ENCODE peak calls at places on chromosome 2, in eight cellular contexts. N is MM.1S, R is bronchial epithelial cell, L is AG09309, A is OCI-LY7, U is SJSA1, C is right lobe of liver, J is neuronal stem cell. V is an unnamed sample.

GRCh38 chr2:202418511-202418910 is 42.4 kb downstream of the BMPR2 start:
- DNase-seq in J (no peak), A (no peak), N (no peak), C (no peak), U (no peak), L (no peak), R (no peak), V (no peak)

GRCh38 chr2:167140330-167140729 is 252.1 kb downstream of the XIRP2 start:
- DNase-seq in A (no peak), U (no peak), C (no peak), J (no peak), L (no peak), N (no peak), R (no peak), V (no peak)

GRCh38 chr2:17303054-17303453 is 215.2 kb downstream of the RAD51AP2 start:
- DNase-seq in U (peak), R (peak), A (no peak), L (no peak), C (no peak), N (peak), J (no peak), V (peak)

GRCh38 chr2:23531280-23531679 is 146.3 kb downstream of the KLHL29 start:
- DNase-seq in L (no peak), N (no peak), A (no peak), C (no peak), U (no peak), R (no peak), J (no peak), V (no peak)

GRCh38 chr2:231472816-231473215 is 8.5 kb upstream of the NCL start:
- DNase-seq in A (no peak), L (no peak), J (no peak), N (no peak), C (no peak), U (no peak), R (no peak), V (no peak)

GRCh38 chr2:151299940-151300539 is 10.6 kb upstream of the NMI start:
- DNase-seq in L (no peak), R (no peak), A (no peak), C (no peak), N (no peak), U (no peak), J (no peak), V (no peak)

GRCh38 chr2:11012131-11012693 is 100.5 kb downstream of the KCNF1 start:
- DNase-seq in J (no peak), C (peak), R (no peak), U (no peak), L (no peak), N (no peak), A (no peak), V (no peak)

GRCh38 chr2:45115181-45115580 is 105.9 kb upstream of the SIX2 start:
- DNase-seq in N (no peak), R (no peak), L (no peak), C (no peak), U (no peak), A (no peak), J (no peak), V (no peak)

GRCh38 chr2:171630812-171631626 is 56.2 kb upstream of the DYNC1I2 start:
- DNase-seq in A (peak), N (no peak), J (no peak), R (no peak), L (no peak), U (no peak), C (no peak), V (peak)

GRCh38 chr2:763766-764525 is 86.7 kb upstream of the TMEM18 start:
- DNase-seq in U (peak), A (no peak), L (peak), N (no peak), C (no peak), J (no peak), R (no peak), V (no peak)

GRCh38 chr2:82260521-82260920 is 1956.0 kb upstream of the LRRTM1 start:
- DNase-seq in C (no peak), U (no peak), J (no peak), R (no peak), A (no peak), L (no peak), N (no peak), V (no peak)

GRCh38 chr2:145036421-145036901 is 516.5 kb upstream of the ZEB2 start:
- DNase-seq in R (no peak), C (no peak), A (no peak), U (no peak), N (no peak), L (peak), J (no peak), V (no peak)

GRCh38 chr2:216044883-216045499 is 31.6 kb upstream of the MREG start:
- DNase-seq in N (no peak), U (no peak), C (no peak), A (no peak), J (no peak), L (no peak), R (no peak), V (no peak)

GRCh38 chr2:109736177-109736827 is 57.8 kb upstream of the RGPD5 start:
- DNase-seq in J (peak), L (no peak), A (peak), U (peak), C (peak), N (peak), R (peak), V (peak)

GRCh38 chr2:74893332-74893731 is 59.4 kb downstream of the HK2 start:
- DNase-seq in L (peak), R (peak), C (no peak), J (no peak), N (no peak), U (peak), A (no peak), V (no peak)

GRCh38 chr2:148667114-148667513 is 22.6 kb downstream of the EPC2 start:
- DNase-seq in R (no peak), L (no peak), C (no peak), A (no peak), U (no peak), N (no peak), J (no peak), V (no peak)

DNA sequence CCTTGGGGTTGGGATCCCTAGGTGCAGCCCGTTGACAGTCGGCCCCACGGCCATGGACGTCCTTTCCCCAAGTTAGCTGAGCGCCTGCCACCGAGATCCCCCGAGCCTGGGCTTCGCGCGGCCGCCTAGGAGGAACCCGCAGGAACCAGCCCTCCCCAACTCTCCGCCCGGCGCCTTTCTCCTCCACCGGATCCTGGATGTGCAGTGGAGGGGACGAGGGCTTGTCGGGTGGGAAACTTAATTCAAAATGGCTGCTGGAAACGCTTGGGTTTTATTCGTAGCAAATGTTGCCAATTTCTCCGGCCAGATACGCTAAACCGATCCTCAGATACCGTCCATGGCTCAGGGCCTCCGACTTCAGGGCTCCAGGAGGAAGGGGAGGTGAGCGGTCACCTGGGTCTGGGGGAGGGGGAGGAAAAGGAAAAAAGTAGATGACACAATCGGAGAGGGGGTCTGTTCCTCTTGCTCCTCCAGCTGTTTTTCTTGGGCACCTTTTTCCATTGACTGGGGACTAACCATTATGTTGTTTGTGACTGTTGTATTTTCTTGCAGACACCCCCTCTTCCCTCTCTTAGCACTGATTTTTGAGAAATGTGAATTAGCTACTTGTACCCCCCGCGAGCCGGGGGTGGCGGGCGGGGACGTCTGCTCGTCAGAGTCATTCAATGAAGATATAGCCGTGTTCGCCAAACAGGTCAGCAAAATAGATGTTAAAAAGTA is 4.5 kb downstream of the MEIS1 start:
- DNase-seq in U (no peak), C (no peak), L (no peak), N (no peak), A (no peak), J (no peak), R (no peak), V (no peak)
- H3K4me3 ChIP-seq in U (no peak), C (peak), L (peak), N (peak), A (no peak), J (peak), R (peak), V (no peak)

GRCh38 chr2:62939735-62940491 is 110.7 kb upstream of the OTX1 start:
- DNase-seq in C (no peak), R (peak), L (peak), A (no peak), N (no peak), J (no peak), U (no peak), V (no peak)
- H3K4me3 ChIP-seq in C (no peak), R (no peak), L (no peak), A (no peak), N (no peak), J (no peak), U (no peak), V (no peak)

GRCh38 chr2:233213011-233213410 is 38.5 kb upstream of the ATG16L1 start:
- DNase-seq in A (no peak), R (peak), L (no peak), J (no peak), N (no peak), U (no peak), C (no peak), V (no peak)

GRCh38 chr2:233209978-233210680 is 41.3 kb upstream of the ATG16L1 start:
- DNase-seq in J (no peak), A (no peak), N (no peak), R (peak), C (no peak), U (no peak), L (no peak), V (no peak)

GRCh38 chr2:233217892-233218377 is 33.5 kb upstream of the ATG16L1 start:
- DNase-seq in C (no peak), J (no peak), L (no peak), A (no peak), R (no peak), U (no peak), N (no peak), V (no peak)

GRCh38 chr2:233210843-233211600 is 40.5 kb upstream of the ATG16L1 start:
- DNase-seq in N (no peak), A (no peak), J (no peak), U (peak), R (peak), L (peak), C (no peak), V (no peak)

DNA sequence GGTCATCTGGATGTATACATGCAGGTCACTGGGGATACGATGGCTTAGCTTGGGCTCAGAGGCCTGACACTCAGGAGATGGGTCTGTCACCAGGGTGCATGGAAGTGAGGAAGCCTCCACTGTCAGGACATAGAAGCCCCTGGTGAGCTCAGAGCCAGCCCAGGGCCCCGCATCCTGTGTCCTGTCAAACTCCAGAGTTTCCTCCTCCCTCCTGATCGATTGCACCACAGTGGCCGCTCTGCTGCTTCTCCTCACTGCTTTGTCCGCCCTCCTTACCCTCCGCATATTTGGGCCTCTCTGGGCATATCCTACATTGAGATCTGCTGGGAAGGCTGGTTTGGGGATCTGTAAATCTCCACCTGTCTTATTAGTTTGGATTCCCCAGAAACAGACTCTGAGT is 37.5 kb upstream of the ATG16L1 start:
- DNase-seq in J (no peak), N (no peak), R (no peak), A (no peak), U (no peak), L (no peak), C (no peak), V (no peak)
- H3K4me3 ChIP-seq in J (no peak), N (no peak), R (no peak), A (no peak), U (no peak), L (no peak), C (no peak), V (no peak)

GRCh38 chr2:241273552-241273988 is 41.9 kb downstream of the HDLBP start:
- DNase-seq in N (no peak), C (no peak), L (no peak), U (no peak), J (no peak), R (no peak), A (no peak), V (no peak)
- H3K4me3 ChIP-seq in N (no peak), C (no peak), L (no peak), U (no peak), J (no peak), R (peak), A (no peak), V (no peak)

GRCh38 chr2:47569658-47570398 is 166.9 kb downstream of the MSH2 start:
- DNase-seq in A (no peak), J (peak), R (no peak), C (no peak), L (no peak), N (peak), U (no peak), V (no peak)
- H3K4me3 ChIP-seq in A (no peak), J (peak), R (no peak), C (no peak), L (no peak), N (no peak), U (no peak), V (no peak)

GRCh38 chr2:201234167-201235139 is 25.9 kb upstream of the CASP8 start:
- DNase-seq in J (no peak), R (no peak), U (no peak), C (no peak), L (no peak), A (peak), N (no peak), V (no peak)

GRCh38 chr2:201237486-201238241 is 22.7 kb upstream of the CASP8 start:
- DNase-seq in L (no peak), C (no peak), N (no peak), R (no peak), A (no peak), J (no peak), U (no peak), V (no peak)

GRCh38 chr2:201232125-201232815 is 28.1 kb upstream of the CASP8 start:
- DNase-seq in C (peak), N (peak), R (peak), U (peak), A (peak), L (peak), J (peak), V (peak)

GRCh38 chr2:201235865-201236811 is 24.2 kb upstream of the CASP8 start:
- DNase-seq in N (peak), A (peak), R (peak), J (peak), C (peak), U (peak), L (peak), V (peak)

DNA sequence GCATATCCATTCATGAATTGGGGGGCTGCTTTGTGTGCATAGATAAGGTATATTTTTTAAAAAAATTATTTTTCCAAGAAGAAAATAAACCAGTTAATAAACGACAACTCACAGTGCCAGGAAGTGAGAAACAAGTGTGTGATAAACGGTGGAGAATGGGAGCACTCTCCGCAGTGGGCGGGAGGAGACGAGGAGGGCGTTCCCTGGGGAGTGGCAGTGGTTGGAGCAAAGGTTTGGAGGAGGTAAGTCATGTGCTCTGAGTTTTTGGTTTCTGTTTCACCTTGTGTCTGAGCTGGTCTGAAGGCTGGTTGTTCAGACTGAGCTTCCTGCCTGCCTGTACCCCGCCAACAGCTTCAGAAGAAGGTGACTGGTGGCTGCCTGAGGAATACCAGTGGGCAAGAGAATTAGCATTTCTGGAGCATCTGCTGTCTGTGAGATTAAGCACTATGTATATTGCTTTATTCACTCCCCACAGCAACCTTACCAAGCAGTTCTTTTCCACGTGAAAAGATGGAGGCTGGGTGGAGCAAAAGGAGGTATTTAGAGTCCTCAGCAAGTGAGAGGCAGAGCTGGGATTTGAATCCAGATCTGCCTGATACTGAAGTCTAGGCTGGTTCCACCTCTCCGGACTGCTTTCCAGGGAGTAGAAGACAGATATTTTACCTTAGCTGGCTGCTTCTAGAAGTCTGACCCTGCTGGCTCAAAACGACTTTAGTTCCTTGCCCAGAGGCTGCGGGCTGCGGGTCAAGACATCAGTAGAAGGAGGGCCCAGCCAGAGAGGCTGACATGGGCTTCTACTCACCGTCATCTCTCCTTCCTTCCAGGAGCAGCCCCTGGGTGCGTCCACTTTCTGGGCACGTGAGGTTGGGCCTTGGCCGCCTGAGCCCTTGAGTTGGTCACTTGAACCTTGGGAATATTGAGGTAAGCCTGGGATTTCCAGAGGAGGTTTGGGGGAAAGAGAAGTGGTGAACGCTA is 26.9 kb upstream of the CASP8 start:
- DNase-seq in L (no peak), A (peak), N (peak), J (no peak), C (peak), U (peak), R (peak), V (peak)
- H3K4me3 ChIP-seq in L (no peak), A (peak), N (peak), J (no peak), C (peak), U (peak), R (peak), V (peak)